ENCODE peak calls at places on chromosome 11, in nine cellular contexts. One of them, this sample, is unnamed. For H3K36me3, the result is how much of the 10 kb centered on the place peaks cover.

GRCh38 chr11:128213461-128213860 is 373.9 kb downstream of the ETS1 start:
- DNase-seq in OCI-LY7: no peak
- DNase-seq in GM23248: no peak
- DNase-seq in hepatocyte: no peak
- DNase-seq in GM23338: no peak
- DNase-seq in MM.1S: no peak
- DNase-seq in HCT116: no peak
- DNase-seq in PC-3: no peak
- DNase-seq in SK-N-SH: no peak
- DNase-seq in this sample: no peak

GRCh38 chr11:13784848-13785247 is 116.4 kb downstream of the FAR1 start:
- DNase-seq in OCI-LY7: no peak
- DNase-seq in GM23248: no peak
- DNase-seq in hepatocyte: no peak
- DNase-seq in GM23338: no peak
- DNase-seq in MM.1S: no peak
- DNase-seq in HCT116: no peak
- DNase-seq in PC-3: no peak
- DNase-seq in SK-N-SH: no peak
- DNase-seq in this sample: no peak

GRCh38 chr11:130400793-130401483 is 27.5 kb downstream of the ADAMTS8 start:
- DNase-seq in OCI-LY7: no peak
- DNase-seq in GM23248: peak
- DNase-seq in hepatocyte: peak
- DNase-seq in GM23338: no peak
- DNase-seq in MM.1S: no peak
- DNase-seq in HCT116: no peak
- DNase-seq in PC-3: no peak
- DNase-seq in SK-N-SH: no peak
- DNase-seq in this sample: no peak

GRCh38 chr11:85845052-85845631 is 10.0 kb upstream of the CCDC83 start:
- DNase-seq in OCI-LY7: no peak
- DNase-seq in GM23248: peak
- DNase-seq in hepatocyte: no peak
- DNase-seq in GM23338: no peak
- DNase-seq in MM.1S: no peak
- DNase-seq in HCT116: no peak
- DNase-seq in PC-3: peak
- DNase-seq in SK-N-SH: no peak
- DNase-seq in this sample: no peak

GRCh38 chr11:122159173-122159701 is 43.2 kb upstream of the BLID start:
- DNase-seq in OCI-LY7: no peak
- DNase-seq in GM23248: peak
- DNase-seq in hepatocyte: peak
- DNase-seq in GM23338: peak
- DNase-seq in MM.1S: no peak
- DNase-seq in HCT116: no peak
- DNase-seq in PC-3: peak
- DNase-seq in SK-N-SH: peak
- DNase-seq in this sample: peak

GRCh38 chr11:76629853-76630599 is 40.5 kb downstream of the LRRC32 start:
- DNase-seq in OCI-LY7: no peak
- DNase-seq in GM23248: peak
- DNase-seq in hepatocyte: peak
- DNase-seq in GM23338: peak
- DNase-seq in MM.1S: no peak
- DNase-seq in HCT116: no peak
- DNase-seq in PC-3: no peak
- DNase-seq in SK-N-SH: no peak
- DNase-seq in this sample: no peak

GRCh38 chr11:30914143-30914762 is 328.1 kb upstream of the MPPED2 start:
- DNase-seq in OCI-LY7: peak
- DNase-seq in GM23248: peak
- DNase-seq in hepatocyte: peak
- DNase-seq in GM23338: peak
- DNase-seq in MM.1S: peak
- DNase-seq in HCT116: peak
- DNase-seq in PC-3: peak
- DNase-seq in SK-N-SH: peak
- DNase-seq in this sample: peak

GRCh38 chr11:68542617-68543016 is 82.1 kb downstream of the PPP6R3 start:
- DNase-seq in OCI-LY7: no peak
- DNase-seq in GM23248: peak
- DNase-seq in hepatocyte: peak
- DNase-seq in GM23338: peak
- DNase-seq in MM.1S: no peak
- DNase-seq in HCT116: no peak
- DNase-seq in PC-3: peak
- DNase-seq in SK-N-SH: no peak
- DNase-seq in this sample: no peak

GRCh38 chr11:114284021-114284420 is 12.2 kb upstream of the NNMT start:
- DNase-seq in OCI-LY7: no peak
- DNase-seq in GM23248: no peak
- DNase-seq in hepatocyte: no peak
- DNase-seq in GM23338: no peak
- DNase-seq in MM.1S: no peak
- DNase-seq in HCT116: no peak
- DNase-seq in PC-3: no peak
- DNase-seq in SK-N-SH: peak
- DNase-seq in this sample: no peak

GRCh38 chr11:63907808-63908530 is 9.0 kb downstream of the RCOR2 start:
- DNase-seq in OCI-LY7: no peak
- DNase-seq in GM23248: no peak
- DNase-seq in hepatocyte: no peak
- DNase-seq in GM23338: peak
- DNase-seq in MM.1S: no peak
- DNase-seq in HCT116: no peak
- DNase-seq in PC-3: no peak
- DNase-seq in SK-N-SH: no peak
- DNase-seq in this sample: peak

GRCh38 chr11:65491614-65492386 is 7.0 kb upstream of the MALAT1 start:
- DNase-seq in OCI-LY7: peak
- DNase-seq in GM23248: peak
- DNase-seq in hepatocyte: peak
- DNase-seq in GM23338: peak
- DNase-seq in MM.1S: no peak
- DNase-seq in HCT116: peak
- DNase-seq in PC-3: peak
- DNase-seq in SK-N-SH: no peak
- DNase-seq in this sample: peak

GRCh38 chr11:130602700-130603584 is 154.5 kb downstream of the ADAMTS15 start:
- DNase-seq in OCI-LY7: no peak
- DNase-seq in GM23248: no peak
- DNase-seq in hepatocyte: no peak
- DNase-seq in GM23338: no peak
- DNase-seq in MM.1S: no peak
- DNase-seq in HCT116: no peak
- DNase-seq in PC-3: no peak
- DNase-seq in SK-N-SH: peak
- DNase-seq in this sample: no peak

GRCh38 chr11:69050592-69051380 is 2.1 kb downstream of the TPCN2 start:
- DNase-seq in OCI-LY7: no peak
- DNase-seq in GM23248: no peak
- DNase-seq in hepatocyte: no peak
- DNase-seq in GM23338: no peak
- DNase-seq in MM.1S: no peak
- DNase-seq in HCT116: no peak
- DNase-seq in PC-3: no peak
- DNase-seq in SK-N-SH: no peak
- DNase-seq in this sample: no peak

GRCh38 chr11:27471588-27472397 is 797 bp downstream of the LGR4 start:
- DNase-seq in OCI-LY7: no peak
- DNase-seq in GM23248: peak
- DNase-seq in hepatocyte: peak
- DNase-seq in GM23338: peak
- DNase-seq in MM.1S: peak
- DNase-seq in HCT116: no peak
- DNase-seq in PC-3: peak
- DNase-seq in SK-N-SH: peak
- DNase-seq in this sample: peak

GRCh38 chr11:93662177-93662575 is 694 bp downstream of the CEP295 start:
- DNase-seq in OCI-LY7: peak
- DNase-seq in GM23248: no peak
- DNase-seq in hepatocyte: no peak
- DNase-seq in GM23338: peak
- DNase-seq in MM.1S: peak
- DNase-seq in HCT116: no peak
- DNase-seq in PC-3: no peak
- DNase-seq in SK-N-SH: no peak
- DNase-seq in this sample: no peak

GRCh38 chr11:60658409-60658808 is 41.0 kb upstream of the MS4A8 start:
- DNase-seq in OCI-LY7: no peak
- DNase-seq in GM23248: no peak
- DNase-seq in hepatocyte: peak
- DNase-seq in GM23338: no peak
- DNase-seq in MM.1S: no peak
- DNase-seq in HCT116: no peak
- DNase-seq in PC-3: peak
- DNase-seq in SK-N-SH: no peak
- DNase-seq in this sample: no peak

GRCh38 chr11:83004855-83005556 is 66.7 kb downstream of the RAB30 start:
- DNase-seq in OCI-LY7: no peak
- DNase-seq in GM23248: no peak
- DNase-seq in hepatocyte: no peak
- DNase-seq in GM23338: no peak
- DNase-seq in MM.1S: no peak
- DNase-seq in HCT116: no peak
- DNase-seq in PC-3: peak
- DNase-seq in SK-N-SH: no peak
- DNase-seq in this sample: no peak

GRCh38 chr11:118885319-118885718 is 1.6 kb downstream of the CXCR5 start:
- DNase-seq in OCI-LY7: no peak
- DNase-seq in GM23248: no peak
- DNase-seq in hepatocyte: no peak
- DNase-seq in GM23338: no peak
- DNase-seq in MM.1S: no peak
- DNase-seq in HCT116: no peak
- DNase-seq in PC-3: no peak
- DNase-seq in SK-N-SH: no peak
- DNase-seq in this sample: no peak

GRCh38 chr11:86335131-86335768 is 33.2 kb downstream of the HIKESHI start:
- DNase-seq in OCI-LY7: no peak
- DNase-seq in GM23248: no peak
- DNase-seq in hepatocyte: no peak
- DNase-seq in GM23338: no peak
- DNase-seq in MM.1S: no peak
- DNase-seq in HCT116: no peak
- DNase-seq in PC-3: no peak
- DNase-seq in SK-N-SH: no peak
- DNase-seq in this sample: no peak

DNA sequence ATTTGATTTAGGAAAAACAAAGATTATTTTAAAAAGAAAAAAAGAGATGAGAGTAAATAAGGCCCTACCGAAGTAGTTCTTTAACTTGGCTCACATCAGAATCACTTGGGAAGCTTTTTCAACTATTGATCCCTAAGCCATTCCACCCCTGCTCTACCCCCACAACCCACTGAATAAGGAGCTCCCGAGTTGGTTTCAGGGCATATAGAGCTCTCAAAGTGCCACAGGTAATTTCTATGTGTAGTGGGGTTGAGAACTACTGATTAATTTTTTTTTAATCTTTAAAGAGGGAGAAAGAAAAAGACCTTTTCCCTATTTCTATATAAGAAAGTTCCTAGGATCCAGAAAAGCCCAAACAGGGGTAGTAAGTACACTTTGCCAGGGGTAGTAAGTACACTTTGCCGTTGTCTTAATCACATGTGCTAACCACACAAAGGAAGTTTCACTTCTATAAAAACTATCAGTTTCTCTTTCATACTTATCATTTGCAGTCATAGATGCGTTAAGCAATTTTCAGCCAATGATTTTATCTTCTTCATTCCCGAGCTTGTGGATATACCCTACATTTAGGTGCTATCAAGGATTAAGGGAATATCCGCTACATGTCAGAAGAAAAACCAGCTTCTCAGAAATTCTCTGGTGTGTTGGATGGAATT is 108.4 kb upstream of the ZC3H12C start:
- DNase-seq in OCI-LY7: peak
- DNase-seq in GM23248: no peak
- DNase-seq in hepatocyte: no peak
- DNase-seq in GM23338: no peak
- DNase-seq in MM.1S: peak
- DNase-seq in HCT116: no peak
- DNase-seq in PC-3: peak
- DNase-seq in SK-N-SH: no peak
- DNase-seq in this sample: no peak
- H3K4me2 ChIP-seq in OCI-LY7: peak
- H3K4me2 ChIP-seq in GM23248: no peak
- H3K4me2 ChIP-seq in hepatocyte: no peak
- H3K4me2 ChIP-seq in GM23338: no peak
- H3K4me2 ChIP-seq in MM.1S: peak
- H3K4me2 ChIP-seq in HCT116: no peak
- H3K4me2 ChIP-seq in PC-3: peak
- H3K4me2 ChIP-seq in SK-N-SH: no peak
- H3K4me2 ChIP-seq in this sample: no peak

DNA sequence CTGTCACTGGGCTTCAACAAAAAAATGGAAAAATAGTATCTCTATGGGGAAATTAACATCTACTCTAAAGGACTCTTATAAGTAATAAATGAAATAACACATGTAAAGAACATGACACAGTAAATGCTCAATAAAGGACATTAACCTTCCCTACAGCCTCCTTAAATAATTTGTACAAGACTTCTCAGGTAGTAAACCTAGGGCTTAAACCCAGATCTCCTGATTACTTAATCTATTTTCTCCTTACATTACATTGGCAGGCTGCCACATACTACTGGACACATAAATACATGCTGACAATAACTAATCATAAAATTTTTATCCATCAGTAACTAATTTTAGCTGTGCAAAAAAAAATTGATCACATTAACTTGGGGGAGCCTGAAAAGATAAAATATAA is 4.9 kb downstream of the AMBRA1 start:
- DNase-seq in OCI-LY7: no peak
- DNase-seq in GM23248: peak
- DNase-seq in hepatocyte: no peak
- DNase-seq in GM23338: no peak
- DNase-seq in MM.1S: no peak
- DNase-seq in HCT116: no peak
- DNase-seq in PC-3: no peak
- DNase-seq in SK-N-SH: no peak
- DNase-seq in this sample: no peak
- H3K36me3 ChIP-seq in OCI-LY7: under half
- H3K36me3 ChIP-seq in GM23248: under half
- H3K36me3 ChIP-seq in hepatocyte: under half
- H3K36me3 ChIP-seq in GM23338: under half
- H3K36me3 ChIP-seq in MM.1S: under half
- H3K36me3 ChIP-seq in HCT116: under half
- H3K36me3 ChIP-seq in PC-3: under half
- H3K36me3 ChIP-seq in SK-N-SH: under half
- H3K36me3 ChIP-seq in this sample: under half

GRCh38 chr11:66934971-66935779 is 23.0 kb downstream of the PC start:
- DNase-seq in OCI-LY7: no peak
- DNase-seq in GM23248: peak
- DNase-seq in hepatocyte: peak
- DNase-seq in GM23338: no peak
- DNase-seq in MM.1S: no peak
- DNase-seq in HCT116: no peak
- DNase-seq in PC-3: no peak
- DNase-seq in SK-N-SH: no peak
- DNase-seq in this sample: no peak
- TF ChIP-seq EZH2phosphoT487 in OCI-LY7: no peak
- TF ChIP-seq EZH2phosphoT487 in GM23248: no peak
- TF ChIP-seq EZH2phosphoT487 in hepatocyte: no peak
- TF ChIP-seq EZH2phosphoT487 in GM23338: no peak
- TF ChIP-seq EZH2phosphoT487 in MM.1S: no peak
- TF ChIP-seq EZH2phosphoT487 in HCT116: no peak
- TF ChIP-seq EZH2phosphoT487 in PC-3: no peak
- TF ChIP-seq EZH2phosphoT487 in SK-N-SH: no peak
- TF ChIP-seq EZH2phosphoT487 in this sample: no peak

GRCh38 chr11:79087957-79088318 is 352.9 kb downstream of the TENM4 start:
- DNase-seq in OCI-LY7: no peak
- DNase-seq in GM23248: no peak
- DNase-seq in hepatocyte: peak
- DNase-seq in GM23338: no peak
- DNase-seq in MM.1S: no peak
- DNase-seq in HCT116: no peak
- DNase-seq in PC-3: no peak
- DNase-seq in SK-N-SH: peak
- DNase-seq in this sample: no peak
- H3K4me2 ChIP-seq in OCI-LY7: no peak
- H3K4me2 ChIP-seq in GM23248: no peak
- H3K4me2 ChIP-seq in hepatocyte: peak
- H3K4me2 ChIP-seq in GM23338: peak
- H3K4me2 ChIP-seq in MM.1S: no peak
- H3K4me2 ChIP-seq in HCT116: no peak
- H3K4me2 ChIP-seq in PC-3: no peak
- H3K4me2 ChIP-seq in SK-N-SH: peak
- H3K4me2 ChIP-seq in this sample: peak